ENCODE peak calls at places on chromosomes 2 and 18, in five cellular contexts. T, K, E, C and I are unnamed samples.

GRCh38 chr2:157818227-157818626 is 57.9 kb downstream of the ACVR1 start:
- DNase-seq in T (no peak), K (no peak), E (no peak), C (no peak), I (no peak)

GRCh38 chr2:111707700-111708099 is 176.3 kb downstream of the ANAPC1 start:
- DNase-seq in T (no peak), K (no peak), E (no peak), C (no peak), I (no peak)

GRCh38 chr2:159371506-159371905 is 85.0 kb upstream of the WDSUB1 start:
- DNase-seq in T (no peak), K (no peak), E (no peak), C (no peak), I (no peak)

GRCh38 chr2:54099834-54100595 is 15.4 kb upstream of the ACYP2 start:
- DNase-seq in T (no peak), K (no peak), E (no peak), C (no peak), I (no peak)

GRCh38 chr2:71668326-71669057 is 215.1 kb downstream of the DYSF start:
- DNase-seq in T (no peak), K (no peak), E (no peak), C (no peak), I (no peak)

GRCh38 chr2:204274991-204275390 is 270.3 kb upstream of the PARD3B start:
- DNase-seq in T (no peak), K (no peak), E (no peak), C (peak), I (peak)

GRCh38 chr2:194697439-194697838 is 959.6 kb upstream of the SLC39A10 start:
- DNase-seq in T (peak), K (no peak), E (no peak), C (no peak), I (no peak)

GRCh38 chr2:236264256-236264655 is at the start of gene ASB18:
- DNase-seq in T (no peak), K (no peak), E (no peak), C (no peak), I (no peak)

GRCh38 chr2:31271851-31272267 is 37.9 kb downstream of the EHD3 start:
- DNase-seq in T (no peak), K (no peak), E (no peak), C (no peak), I (no peak)

GRCh38 chr2:9767656-9768281 is 75.5 kb upstream of the TAF1B start:
- DNase-seq in T (no peak), K (no peak), E (no peak), C (no peak), I (no peak)

GRCh38 chr2:61268249-61268648 is 106.3 kb downstream of the C2orf74 start:
- DNase-seq in T (no peak), K (no peak), E (no peak), C (no peak), I (no peak)

GRCh38 chr2:232026941-232027340 is 65.4 kb downstream of the DIS3L2 start:
- DNase-seq in T (no peak), K (no peak), E (peak), C (no peak), I (no peak)

GRCh38 chr2:70934981-70935380 is 719 bp upstream of the ATP6V1B1 start:
- DNase-seq in T (no peak), K (no peak), E (peak), C (no peak), I (no peak)

GRCh38 chr2:88866756-88867155 is 175.3 kb downstream of the RPIA start:
- DNase-seq in T (no peak), K (no peak), E (no peak), C (no peak), I (no peak)

GRCh38 chr18:33307520-33307919 is 133.0 kb downstream of the CCDC178 start:
- DNase-seq in T (no peak), K (no peak), E (no peak), C (no peak), I (no peak)

GRCh38 chr2:137049518-137049917 is 284.2 kb downstream of the THSD7B start:
- DNase-seq in T (no peak), K (no peak), E (no peak), C (no peak), I (no peak)

GRCh38 chr2:235605999-235606715 is 112.3 kb downstream of the AGAP1 start:
- DNase-seq in T (no peak), K (no peak), E (no peak), C (peak), I (no peak)

GRCh38 chr2:101533611-101534601 is 59.0 kb upstream of the RFX8 start:
- DNase-seq in T (peak), K (no peak), E (no peak), C (peak), I (peak)

GRCh38 chr2:27613985-27614384 is 14.8 kb downstream of the CCDC121 start:
- DNase-seq in T (no peak), K (no peak), E (no peak), C (no peak), I (no peak)

GRCh38 chr2:15901095-15901807 is 39.1 kb upstream of the MYCN start:
- DNase-seq in T (no peak), K (no peak), E (no peak), C (no peak), I (no peak)

GRCh38 chr18:77116201-77117080 is 16.1 kb downstream of the MBP start:
- DNase-seq in T (no peak), K (no peak), E (no peak), C (no peak), I (no peak)